ENCODE peak calls at places on chromosome 1, in eight cellular contexts. F is GM23338; Q is naive thymus-derived CD4-positive, alpha-beta T cell; C is prostate gland; N is lower lobe of right lung; B is fibroblast of lung; R is body of pancreas; G is psoas muscle. U is an unnamed sample. For H3K36me3, the result is how much of the 10 kb centered on the place peaks cover.

GRCh38 chr1:20728371-20729154 is 3.9 kb downstream of the SH2D5 start:
- DNase-seq in F (no peak), Q (no peak), C (no peak), N (no peak), B (no peak), R (no peak), G (no peak), U (peak)

GRCh38 chr1:218164111-218164929 is 120.8 kb upstream of the RRP15 start:
- DNase-seq in F (peak), Q (no peak), C (peak), N (peak), B (peak), R (no peak), G (peak), U (no peak)

GRCh38 chr1:48916121-48917069 is 139.7 kb upstream of the BEND5 start:
- DNase-seq in F (peak), Q (no peak), C (no peak), N (no peak), B (peak), R (no peak), G (no peak), U (no peak)

GRCh38 chr1:183040600-183040999 is 17.4 kb downstream of the LAMC1 start:
- DNase-seq in F (no peak), Q (no peak), C (no peak), N (no peak), B (peak), R (no peak), G (no peak), U (no peak)

GRCh38 chr1:93219443-93219842 is 38.9 kb downstream of the CCDC18 start:
- DNase-seq in F (no peak), Q (peak), C (no peak), N (no peak), B (peak), R (no peak), G (no peak), U (no peak)

GRCh38 chr1:18805925-18806849 is 53.3 kb downstream of the TAS1R2 start:
- DNase-seq in F (no peak), Q (no peak), C (no peak), N (no peak), B (peak), R (no peak), G (no peak), U (no peak)

GRCh38 chr1:18198240-18198639 is 90.6 kb downstream of the IGSF21 start:
- DNase-seq in F (no peak), Q (no peak), C (no peak), N (no peak), B (no peak), R (no peak), G (no peak), U (no peak)

GRCh38 chr1:238409191-238409846 is 518.6 kb upstream of the ZP4 start:
- DNase-seq in F (no peak), Q (no peak), C (no peak), N (no peak), B (peak), R (no peak), G (no peak), U (peak)

GRCh38 chr1:234604726-234605492 is 5.1 kb downstream of the IRF2BP2 start:
- DNase-seq in F (no peak), Q (no peak), C (no peak), N (no peak), B (peak), R (no peak), G (no peak), U (no peak)
- H3K36me3 ChIP-seq in F (under half), Q (under half), C (under half), N (under half), B (under half), R (under half), G (under half), U (half or more)

GRCh38 chr1:12282142-12282541 is 52.3 kb downstream of the VPS13D start:
- DNase-seq in F (no peak), Q (no peak), C (no peak), N (no peak), B (no peak), R (no peak), G (no peak), U (no peak)
- H3K36me3 ChIP-seq in F (under half), Q (under half), C (under half), N (half or more), B (under half), R (under half), G (under half), U (under half)

DNA sequence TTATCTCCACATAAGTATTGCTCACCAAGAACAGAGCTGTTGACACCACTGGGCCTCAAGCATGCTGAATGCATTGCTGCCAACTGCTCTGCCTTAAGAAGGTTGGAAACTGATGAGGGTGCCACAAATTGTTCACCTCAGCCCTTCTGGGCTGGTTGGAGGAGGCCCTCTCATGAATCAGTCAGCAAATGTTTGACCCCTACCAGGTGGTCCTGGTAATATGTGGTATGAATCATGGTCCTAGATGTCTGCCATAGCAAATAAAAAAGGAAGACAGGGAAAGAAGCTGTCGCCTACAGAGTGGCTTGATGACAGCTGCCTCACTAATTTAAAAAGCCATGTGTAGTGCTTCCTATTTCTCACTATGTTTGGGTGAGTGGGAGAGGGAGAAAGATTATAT is 12.2 kb downstream of the SPATA46 start:
- DNase-seq in F (no peak), Q (no peak), C (no peak), N (no peak), B (peak), R (no peak), G (no peak), U (peak)
- H3K36me3 ChIP-seq in F (under half), Q (under half), C (under half), N (under half), B (under half), R (under half), G (under half), U (under half)

DNA sequence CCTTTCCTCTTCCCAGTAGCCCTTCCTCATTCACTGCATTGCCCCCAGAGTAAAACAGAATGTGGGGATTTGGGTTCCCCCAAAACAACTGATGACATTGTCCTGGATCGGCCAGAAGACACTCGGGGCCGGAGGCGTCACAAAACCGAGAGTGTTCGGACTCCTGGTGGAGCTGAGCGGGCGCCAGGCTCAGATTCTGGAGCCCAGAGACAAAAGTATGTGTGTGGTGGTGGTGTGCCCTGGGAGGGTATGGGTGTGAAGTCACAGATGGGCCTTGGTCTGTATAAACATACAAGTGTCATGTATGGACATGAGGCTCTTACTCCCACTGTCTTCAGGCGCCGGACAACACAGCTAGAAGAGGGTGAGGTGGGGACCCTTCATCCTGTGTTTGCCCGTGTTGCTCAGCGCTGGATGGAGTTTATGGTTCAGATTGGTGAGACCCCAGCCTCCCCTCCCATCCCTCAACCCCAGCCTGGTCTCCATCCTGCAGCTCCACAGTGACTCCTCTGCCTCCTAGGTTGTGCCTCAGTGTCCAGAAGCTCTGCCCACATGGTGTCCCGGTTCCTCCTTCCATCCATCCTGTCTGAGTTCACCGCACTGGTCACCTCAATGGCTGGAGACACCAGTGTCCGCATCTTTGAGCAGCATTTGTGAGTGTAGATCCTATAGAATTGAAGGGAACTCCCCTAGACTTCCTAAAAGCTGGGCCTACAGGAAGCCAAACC is 12.4 kb downstream of the HYI start:
- DNase-seq in F (no peak), Q (no peak), C (no peak), N (no peak), B (no peak), R (no peak), G (no peak), U (no peak)
- H3K36me3 ChIP-seq in F (under half), Q (under half), C (under half), N (half or more), B (under half), R (under half), G (under half), U (half or more)

GRCh38 chr1:11841245-11842153 is 6.1 kb downstream of the NPPA start:
- DNase-seq in F (no peak), Q (no peak), C (no peak), N (no peak), B (no peak), R (no peak), G (no peak), U (no peak)
- H3K36me3 ChIP-seq in F (half or more), Q (under half), C (under half), N (half or more), B (under half), R (under half), G (under half), U (half or more)

DNA sequence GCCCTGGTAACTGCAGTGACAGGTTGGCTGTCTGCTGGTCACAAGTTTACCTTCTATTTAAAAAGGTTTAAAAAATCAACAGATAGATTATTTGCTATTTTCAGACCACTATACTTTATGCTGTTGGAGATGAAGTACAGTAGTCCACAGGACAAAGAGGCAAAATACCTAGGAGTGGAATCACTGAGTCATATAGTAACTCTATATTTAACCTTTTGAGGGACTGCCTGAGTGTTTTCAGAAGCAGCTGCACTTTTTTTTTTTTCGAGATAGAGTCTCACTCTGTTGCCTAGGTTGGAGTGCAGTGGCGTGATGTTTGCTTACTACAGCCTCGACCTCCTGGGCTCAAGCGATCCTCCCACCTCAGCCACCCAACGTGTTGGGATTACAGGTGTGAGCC is 11.7 kb downstream of the CNIH4 start:
- DNase-seq in F (no peak), Q (no peak), C (no peak), N (no peak), B (peak), R (no peak), G (no peak), U (no peak)
- H3K36me3 ChIP-seq in F (half or more), Q (under half), C (under half), N (half or more), B (under half), R (under half), G (under half), U (half or more)